ENCODE peak calls at places on chromosomes 16 and 17, in ten cellular contexts. One of them, this sample, is unnamed.

GRCh38 chr16:1430759-1431496 is at the start of gene PERCC1:
- DNase-seq in RCC 7860: no peak
- DNase-seq in progenitor cell of endocrine pancreas: peak
- DNase-seq in kidney tubule cell: no peak
- DNase-seq in stimulated activated CD4-positive, alpha-beta T cell treated with anti-CD3 and anti-CD28 coated beads, Interleukin-15, amount 100 ng/mL, for 24 hours: no peak
- DNase-seq in T-helper 9 cell: no peak
- DNase-seq in T-helper 17 cell: no peak
- DNase-seq in left cardiac atrium: no peak
- DNase-seq in caudate nucleus: no peak
- DNase-seq in GM12892: no peak
- DNase-seq in this sample: no peak

GRCh38 chr16:85613609-85614337 is 651 bp downstream of the GSE1 start:
- DNase-seq in caudate nucleus: no peak
- DNase-seq in GM12892: no peak
- DNase-seq in stimulated activated CD4-positive, alpha-beta T cell treated with anti-CD3 and anti-CD28 coated beads, Interleukin-15, amount 100 ng/mL, for 24 hours: peak
- DNase-seq in kidney tubule cell: peak
- DNase-seq in T-helper 17 cell: no peak
- DNase-seq in T-helper 9 cell: no peak
- DNase-seq in RCC 7860: peak
- DNase-seq in left cardiac atrium: peak
- DNase-seq in progenitor cell of endocrine pancreas: no peak
- DNase-seq in this sample: no peak

GRCh38 chr17:8151120-8151640 is 1.0 kb downstream of the PER1 start:
- DNase-seq in T-helper 17 cell: peak
- DNase-seq in T-helper 9 cell: peak
- DNase-seq in kidney tubule cell: peak
- DNase-seq in caudate nucleus: peak
- DNase-seq in RCC 7860: no peak
- DNase-seq in stimulated activated CD4-positive, alpha-beta T cell treated with anti-CD3 and anti-CD28 coated beads, Interleukin-15, amount 100 ng/mL, for 24 hours: peak
- DNase-seq in GM12892: peak
- DNase-seq in progenitor cell of endocrine pancreas: peak
- DNase-seq in left cardiac atrium: peak
- DNase-seq in this sample: peak

GRCh38 chr17:11240041-11240801 is 792 bp upstream of the SHISA6 start:
- DNase-seq in left cardiac atrium: no peak
- DNase-seq in T-helper 17 cell: no peak
- DNase-seq in GM12892: no peak
- DNase-seq in RCC 7860: no peak
- DNase-seq in progenitor cell of endocrine pancreas: peak
- DNase-seq in T-helper 9 cell: no peak
- DNase-seq in caudate nucleus: no peak
- DNase-seq in stimulated activated CD4-positive, alpha-beta T cell treated with anti-CD3 and anti-CD28 coated beads, Interleukin-15, amount 100 ng/mL, for 24 hours: peak
- DNase-seq in kidney tubule cell: peak
- DNase-seq in this sample: peak

GRCh38 chr17:4332296-4332970 is 34.0 kb downstream of the UBE2G1 start:
- DNase-seq in GM12892: no peak
- DNase-seq in left cardiac atrium: no peak
- DNase-seq in stimulated activated CD4-positive, alpha-beta T cell treated with anti-CD3 and anti-CD28 coated beads, Interleukin-15, amount 100 ng/mL, for 24 hours: no peak
- DNase-seq in T-helper 9 cell: no peak
- DNase-seq in RCC 7860: peak
- DNase-seq in progenitor cell of endocrine pancreas: no peak
- DNase-seq in T-helper 17 cell: no peak
- DNase-seq in caudate nucleus: no peak
- DNase-seq in kidney tubule cell: peak
- DNase-seq in this sample: no peak

GRCh38 chr16:22130528-22130927 is 31.8 kb upstream of the SDR42E2 start:
- DNase-seq in T-helper 17 cell: no peak
- DNase-seq in RCC 7860: no peak
- DNase-seq in caudate nucleus: no peak
- DNase-seq in left cardiac atrium: no peak
- DNase-seq in GM12892: no peak
- DNase-seq in progenitor cell of endocrine pancreas: no peak
- DNase-seq in stimulated activated CD4-positive, alpha-beta T cell treated with anti-CD3 and anti-CD28 coated beads, Interleukin-15, amount 100 ng/mL, for 24 hours: no peak
- DNase-seq in kidney tubule cell: no peak
- DNase-seq in T-helper 9 cell: no peak
- DNase-seq in this sample: no peak

GRCh38 chr16:89044394-89045180 is 49.1 kb upstream of the ACSF3 start:
- DNase-seq in T-helper 9 cell: no peak
- DNase-seq in kidney tubule cell: no peak
- DNase-seq in stimulated activated CD4-positive, alpha-beta T cell treated with anti-CD3 and anti-CD28 coated beads, Interleukin-15, amount 100 ng/mL, for 24 hours: no peak
- DNase-seq in caudate nucleus: no peak
- DNase-seq in left cardiac atrium: peak
- DNase-seq in RCC 7860: no peak
- DNase-seq in GM12892: no peak
- DNase-seq in progenitor cell of endocrine pancreas: no peak
- DNase-seq in T-helper 17 cell: no peak
- DNase-seq in this sample: no peak

GRCh38 chr17:40361925-40362695 is 2.4 kb downstream of the GJD3 start:
- DNase-seq in RCC 7860: no peak
- DNase-seq in left cardiac atrium: no peak
- DNase-seq in GM12892: peak
- DNase-seq in progenitor cell of endocrine pancreas: no peak
- DNase-seq in T-helper 17 cell: no peak
- DNase-seq in kidney tubule cell: no peak
- DNase-seq in stimulated activated CD4-positive, alpha-beta T cell treated with anti-CD3 and anti-CD28 coated beads, Interleukin-15, amount 100 ng/mL, for 24 hours: no peak
- DNase-seq in caudate nucleus: no peak
- DNase-seq in T-helper 9 cell: no peak
- DNase-seq in this sample: no peak

GRCh38 chr17:59139939-59140338 is 15.0 kb downstream of the SKA2 start:
- DNase-seq in caudate nucleus: no peak
- DNase-seq in RCC 7860: no peak
- DNase-seq in GM12892: no peak
- DNase-seq in progenitor cell of endocrine pancreas: no peak
- DNase-seq in kidney tubule cell: no peak
- DNase-seq in stimulated activated CD4-positive, alpha-beta T cell treated with anti-CD3 and anti-CD28 coated beads, Interleukin-15, amount 100 ng/mL, for 24 hours: no peak
- DNase-seq in T-helper 9 cell: no peak
- DNase-seq in T-helper 17 cell: no peak
- DNase-seq in left cardiac atrium: no peak
- DNase-seq in this sample: no peak

GRCh38 chr16:49608801-49609200 is 235.2 kb downstream of the C16orf78 start:
- DNase-seq in stimulated activated CD4-positive, alpha-beta T cell treated with anti-CD3 and anti-CD28 coated beads, Interleukin-15, amount 100 ng/mL, for 24 hours: no peak
- DNase-seq in RCC 7860: no peak
- DNase-seq in progenitor cell of endocrine pancreas: no peak
- DNase-seq in left cardiac atrium: no peak
- DNase-seq in GM12892: no peak
- DNase-seq in T-helper 17 cell: no peak
- DNase-seq in kidney tubule cell: peak
- DNase-seq in caudate nucleus: no peak
- DNase-seq in T-helper 9 cell: no peak
- DNase-seq in this sample: peak

GRCh38 chr16:8753411-8754054 is 43.9 kb downstream of the TMEM186 start:
- DNase-seq in kidney tubule cell: no peak
- DNase-seq in RCC 7860: no peak
- DNase-seq in stimulated activated CD4-positive, alpha-beta T cell treated with anti-CD3 and anti-CD28 coated beads, Interleukin-15, amount 100 ng/mL, for 24 hours: no peak
- DNase-seq in GM12892: no peak
- DNase-seq in left cardiac atrium: no peak
- DNase-seq in caudate nucleus: no peak
- DNase-seq in progenitor cell of endocrine pancreas: no peak
- DNase-seq in T-helper 17 cell: no peak
- DNase-seq in T-helper 9 cell: no peak
- DNase-seq in this sample: no peak

GRCh38 chr16:80743273-80743672 is 61.1 kb downstream of the CDYL2 start:
- DNase-seq in kidney tubule cell: peak
- DNase-seq in GM12892: no peak
- DNase-seq in T-helper 17 cell: no peak
- DNase-seq in stimulated activated CD4-positive, alpha-beta T cell treated with anti-CD3 and anti-CD28 coated beads, Interleukin-15, amount 100 ng/mL, for 24 hours: no peak
- DNase-seq in T-helper 9 cell: no peak
- DNase-seq in left cardiac atrium: no peak
- DNase-seq in RCC 7860: no peak
- DNase-seq in progenitor cell of endocrine pancreas: no peak
- DNase-seq in caudate nucleus: no peak
- DNase-seq in this sample: no peak

GRCh38 chr17:17990282-17990681 is 17.6 kb downstream of the DRC3 start:
- DNase-seq in caudate nucleus: no peak
- DNase-seq in T-helper 9 cell: no peak
- DNase-seq in left cardiac atrium: no peak
- DNase-seq in RCC 7860: no peak
- DNase-seq in stimulated activated CD4-positive, alpha-beta T cell treated with anti-CD3 and anti-CD28 coated beads, Interleukin-15, amount 100 ng/mL, for 24 hours: no peak
- DNase-seq in GM12892: no peak
- DNase-seq in T-helper 17 cell: no peak
- DNase-seq in kidney tubule cell: peak
- DNase-seq in progenitor cell of endocrine pancreas: no peak
- DNase-seq in this sample: no peak

GRCh38 chr16:23064642-23065041 is 84.6 kb downstream of the USP31 start:
- DNase-seq in left cardiac atrium: no peak
- DNase-seq in GM12892: no peak
- DNase-seq in progenitor cell of endocrine pancreas: no peak
- DNase-seq in T-helper 17 cell: no peak
- DNase-seq in RCC 7860: no peak
- DNase-seq in T-helper 9 cell: no peak
- DNase-seq in kidney tubule cell: no peak
- DNase-seq in caudate nucleus: no peak
- DNase-seq in stimulated activated CD4-positive, alpha-beta T cell treated with anti-CD3 and anti-CD28 coated beads, Interleukin-15, amount 100 ng/mL, for 24 hours: no peak
- DNase-seq in this sample: no peak

GRCh38 chr17:79420318-79421243 is 190.3 kb downstream of the RBFOX3 start:
- DNase-seq in kidney tubule cell: no peak
- DNase-seq in T-helper 17 cell: no peak
- DNase-seq in GM12892: no peak
- DNase-seq in caudate nucleus: peak
- DNase-seq in RCC 7860: no peak
- DNase-seq in stimulated activated CD4-positive, alpha-beta T cell treated with anti-CD3 and anti-CD28 coated beads, Interleukin-15, amount 100 ng/mL, for 24 hours: peak
- DNase-seq in T-helper 9 cell: no peak
- DNase-seq in progenitor cell of endocrine pancreas: no peak
- DNase-seq in left cardiac atrium: no peak
- DNase-seq in this sample: no peak

GRCh38 chr16:4693956-4694663 is 748 bp downstream of the NUDT16L1 start:
- DNase-seq in kidney tubule cell: peak
- DNase-seq in T-helper 17 cell: peak
- DNase-seq in stimulated activated CD4-positive, alpha-beta T cell treated with anti-CD3 and anti-CD28 coated beads, Interleukin-15, amount 100 ng/mL, for 24 hours: peak
- DNase-seq in GM12892: peak
- DNase-seq in caudate nucleus: peak
- DNase-seq in left cardiac atrium: peak
- DNase-seq in RCC 7860: no peak
- DNase-seq in T-helper 9 cell: peak
- DNase-seq in progenitor cell of endocrine pancreas: no peak
- DNase-seq in this sample: no peak

GRCh38 chr17:21539146-21539545 is 153.2 kb upstream of the KCNJ18 start:
- DNase-seq in T-helper 17 cell: no peak
- DNase-seq in left cardiac atrium: no peak
- DNase-seq in caudate nucleus: no peak
- DNase-seq in RCC 7860: peak
- DNase-seq in GM12892: no peak
- DNase-seq in kidney tubule cell: peak
- DNase-seq in progenitor cell of endocrine pancreas: no peak
- DNase-seq in T-helper 9 cell: no peak
- DNase-seq in stimulated activated CD4-positive, alpha-beta T cell treated with anti-CD3 and anti-CD28 coated beads, Interleukin-15, amount 100 ng/mL, for 24 hours: no peak
- DNase-seq in this sample: no peak

GRCh38 chr16:14301150-14302030 is 230.3 kb downstream of the MRTFB start:
- DNase-seq in left cardiac atrium: peak
- DNase-seq in T-helper 9 cell: no peak
- DNase-seq in RCC 7860: no peak
- DNase-seq in progenitor cell of endocrine pancreas: no peak
- DNase-seq in T-helper 17 cell: no peak
- DNase-seq in GM12892: no peak
- DNase-seq in caudate nucleus: no peak
- DNase-seq in kidney tubule cell: peak
- DNase-seq in stimulated activated CD4-positive, alpha-beta T cell treated with anti-CD3 and anti-CD28 coated beads, Interleukin-15, amount 100 ng/mL, for 24 hours: no peak
- DNase-seq in this sample: no peak

GRCh38 chr16:19291459-19291858 is 5.9 kb downstream of the CLEC19A start:
- DNase-seq in progenitor cell of endocrine pancreas: no peak
- DNase-seq in T-helper 9 cell: no peak
- DNase-seq in T-helper 17 cell: no peak
- DNase-seq in left cardiac atrium: peak
- DNase-seq in stimulated activated CD4-positive, alpha-beta T cell treated with anti-CD3 and anti-CD28 coated beads, Interleukin-15, amount 100 ng/mL, for 24 hours: peak
- DNase-seq in kidney tubule cell: peak
- DNase-seq in caudate nucleus: peak
- DNase-seq in RCC 7860: peak
- DNase-seq in GM12892: no peak
- DNase-seq in this sample: no peak

GRCh38 chr17:77203846-77204245 is 63.1 kb downstream of the SEC14L1 start:
- DNase-seq in GM12892: no peak
- DNase-seq in caudate nucleus: no peak
- DNase-seq in progenitor cell of endocrine pancreas: no peak
- DNase-seq in T-helper 9 cell: no peak
- DNase-seq in stimulated activated CD4-positive, alpha-beta T cell treated with anti-CD3 and anti-CD28 coated beads, Interleukin-15, amount 100 ng/mL, for 24 hours: no peak
- DNase-seq in T-helper 17 cell: no peak
- DNase-seq in left cardiac atrium: no peak
- DNase-seq in RCC 7860: no peak
- DNase-seq in kidney tubule cell: no peak
- DNase-seq in this sample: no peak

GRCh38 chr17:79747508-79748295 is 17.0 kb downstream of the ENPP7 start:
- DNase-seq in left cardiac atrium: no peak
- DNase-seq in RCC 7860: no peak
- DNase-seq in T-helper 17 cell: no peak
- DNase-seq in T-helper 9 cell: no peak
- DNase-seq in caudate nucleus: peak
- DNase-seq in GM12892: no peak
- DNase-seq in stimulated activated CD4-positive, alpha-beta T cell treated with anti-CD3 and anti-CD28 coated beads, Interleukin-15, amount 100 ng/mL, for 24 hours: peak
- DNase-seq in progenitor cell of endocrine pancreas: no peak
- DNase-seq in kidney tubule cell: no peak
- DNase-seq in this sample: no peak

GRCh38 chr17:63848834-63849689 is 6.6 kb upstream of the SMARCD2 start:
- DNase-seq in T-helper 9 cell: peak
- DNase-seq in stimulated activated CD4-positive, alpha-beta T cell treated with anti-CD3 and anti-CD28 coated beads, Interleukin-15, amount 100 ng/mL, for 24 hours: peak
- DNase-seq in kidney tubule cell: peak
- DNase-seq in RCC 7860: no peak
- DNase-seq in left cardiac atrium: peak
- DNase-seq in caudate nucleus: peak
- DNase-seq in T-helper 17 cell: peak
- DNase-seq in GM12892: peak
- DNase-seq in progenitor cell of endocrine pancreas: peak
- DNase-seq in this sample: peak

GRCh38 chr16:69340095-69340644 is 598 bp downstream of the NIP7 start:
- DNase-seq in GM12892: no peak
- DNase-seq in RCC 7860: no peak
- DNase-seq in T-helper 9 cell: no peak
- DNase-seq in progenitor cell of endocrine pancreas: no peak
- DNase-seq in T-helper 17 cell: no peak
- DNase-seq in kidney tubule cell: no peak
- DNase-seq in stimulated activated CD4-positive, alpha-beta T cell treated with anti-CD3 and anti-CD28 coated beads, Interleukin-15, amount 100 ng/mL, for 24 hours: peak
- DNase-seq in left cardiac atrium: no peak
- DNase-seq in caudate nucleus: no peak
- DNase-seq in this sample: no peak

GRCh38 chr17:9150407-9151090 is 129.2 kb downstream of the NTN1 start:
- DNase-seq in left cardiac atrium: no peak
- DNase-seq in kidney tubule cell: no peak
- DNase-seq in T-helper 17 cell: no peak
- DNase-seq in T-helper 9 cell: no peak
- DNase-seq in caudate nucleus: no peak
- DNase-seq in progenitor cell of endocrine pancreas: no peak
- DNase-seq in RCC 7860: no peak
- DNase-seq in GM12892: no peak
- DNase-seq in stimulated activated CD4-positive, alpha-beta T cell treated with anti-CD3 and anti-CD28 coated beads, Interleukin-15, amount 100 ng/mL, for 24 hours: no peak
- DNase-seq in this sample: no peak

GRCh38 chr16:79437764-79438728 is 162.5 kb downstream of the MAF start:
- DNase-seq in progenitor cell of endocrine pancreas: no peak
- DNase-seq in left cardiac atrium: peak
- DNase-seq in RCC 7860: peak
- DNase-seq in kidney tubule cell: peak
- DNase-seq in T-helper 9 cell: no peak
- DNase-seq in caudate nucleus: peak
- DNase-seq in GM12892: no peak
- DNase-seq in T-helper 17 cell: no peak
- DNase-seq in stimulated activated CD4-positive, alpha-beta T cell treated with anti-CD3 and anti-CD28 coated beads, Interleukin-15, amount 100 ng/mL, for 24 hours: no peak
- DNase-seq in this sample: peak

GRCh38 chr16:86549076-86549892 is 5.8 kb downstream of the MTHFSD start:
- DNase-seq in GM12892: no peak
- DNase-seq in T-helper 17 cell: no peak
- DNase-seq in progenitor cell of endocrine pancreas: no peak
- DNase-seq in T-helper 9 cell: no peak
- DNase-seq in stimulated activated CD4-positive, alpha-beta T cell treated with anti-CD3 and anti-CD28 coated beads, Interleukin-15, amount 100 ng/mL, for 24 hours: peak
- DNase-seq in RCC 7860: no peak
- DNase-seq in left cardiac atrium: no peak
- DNase-seq in caudate nucleus: no peak
- DNase-seq in kidney tubule cell: no peak
- DNase-seq in this sample: no peak

GRCh38 chr16:77298638-77299360 is 99.6 kb downstream of the SYCE1L start:
- DNase-seq in caudate nucleus: no peak
- DNase-seq in RCC 7860: peak
- DNase-seq in kidney tubule cell: peak
- DNase-seq in GM12892: no peak
- DNase-seq in T-helper 9 cell: no peak
- DNase-seq in progenitor cell of endocrine pancreas: no peak
- DNase-seq in left cardiac atrium: peak
- DNase-seq in stimulated activated CD4-positive, alpha-beta T cell treated with anti-CD3 and anti-CD28 coated beads, Interleukin-15, amount 100 ng/mL, for 24 hours: no peak
- DNase-seq in T-helper 17 cell: no peak
- DNase-seq in this sample: no peak

GRCh38 chr16:84833142-84833495 is 13.3 kb downstream of the CRISPLD2 start:
- DNase-seq in stimulated activated CD4-positive, alpha-beta T cell treated with anti-CD3 and anti-CD28 coated beads, Interleukin-15, amount 100 ng/mL, for 24 hours: no peak
- DNase-seq in T-helper 9 cell: no peak
- DNase-seq in progenitor cell of endocrine pancreas: no peak
- DNase-seq in kidney tubule cell: no peak
- DNase-seq in caudate nucleus: no peak
- DNase-seq in GM12892: no peak
- DNase-seq in left cardiac atrium: no peak
- DNase-seq in T-helper 17 cell: no peak
- DNase-seq in RCC 7860: no peak
- DNase-seq in this sample: no peak